ENCODE peak calls at places on chromosomes 6 and 20, in six cellular contexts. One of them, this sample, is unnamed.

GRCh38 chr20:33124261-33124660 is 43.7 kb upstream of the BPIFA2 start:
- DNase-seq in astrocyte of the spinal cord: no peak
- DNase-seq in bronchial epithelial cell: no peak
- DNase-seq in HFF-Myc: no peak
- DNase-seq in fibroblast of pulmonary artery: no peak
- DNase-seq in cardiac fibroblast: no peak
- DNase-seq in this sample: no peak

GRCh38 chr6:106525111-106525884 is 104.0 kb downstream of the RTN4IP1 start:
- DNase-seq in astrocyte of the spinal cord: no peak
- DNase-seq in bronchial epithelial cell: peak
- DNase-seq in HFF-Myc: no peak
- DNase-seq in fibroblast of pulmonary artery: no peak
- DNase-seq in cardiac fibroblast: no peak
- DNase-seq in this sample: no peak

GRCh38 chr20:57679113-57679512 is 30.7 kb downstream of the PMEPA1 start:
- DNase-seq in astrocyte of the spinal cord: no peak
- DNase-seq in bronchial epithelial cell: no peak
- DNase-seq in HFF-Myc: no peak
- DNase-seq in fibroblast of pulmonary artery: no peak
- DNase-seq in cardiac fibroblast: no peak
- DNase-seq in this sample: no peak

GRCh38 chr6:71478834-71479541 is 190.4 kb downstream of the OGFRL1 start:
- DNase-seq in astrocyte of the spinal cord: peak
- DNase-seq in bronchial epithelial cell: peak
- DNase-seq in HFF-Myc: peak
- DNase-seq in fibroblast of pulmonary artery: peak
- DNase-seq in cardiac fibroblast: peak
- DNase-seq in this sample: peak

GRCh38 chr6:165817148-165817547 is 154.1 kb upstream of the PDE10A start:
- DNase-seq in astrocyte of the spinal cord: no peak
- DNase-seq in bronchial epithelial cell: no peak
- DNase-seq in HFF-Myc: no peak
- DNase-seq in fibroblast of pulmonary artery: no peak
- DNase-seq in cardiac fibroblast: no peak
- DNase-seq in this sample: no peak

GRCh38 chr20:38243617-38244016 is 16.9 kb downstream of the KIAA1755 start:
- DNase-seq in astrocyte of the spinal cord: no peak
- DNase-seq in bronchial epithelial cell: no peak
- DNase-seq in HFF-Myc: no peak
- DNase-seq in fibroblast of pulmonary artery: no peak
- DNase-seq in cardiac fibroblast: no peak
- DNase-seq in this sample: no peak

GRCh38 chr6:52089758-52090348 is 2.4 kb upstream of the PKHD1 start:
- DNase-seq in astrocyte of the spinal cord: no peak
- DNase-seq in bronchial epithelial cell: peak
- DNase-seq in HFF-Myc: no peak
- DNase-seq in fibroblast of pulmonary artery: no peak
- DNase-seq in cardiac fibroblast: no peak
- DNase-seq in this sample: no peak

GRCh38 chr6:62150048-62150663 is 135.9 kb downstream of the KHDRBS2 start:
- DNase-seq in astrocyte of the spinal cord: peak
- DNase-seq in bronchial epithelial cell: peak
- DNase-seq in HFF-Myc: peak
- DNase-seq in fibroblast of pulmonary artery: peak
- DNase-seq in cardiac fibroblast: peak
- DNase-seq in this sample: peak

GRCh38 chr20:51650685-51651134 is 108.2 kb upstream of the NFATC2 start:
- DNase-seq in astrocyte of the spinal cord: peak
- DNase-seq in bronchial epithelial cell: peak
- DNase-seq in HFF-Myc: no peak
- DNase-seq in fibroblast of pulmonary artery: peak
- DNase-seq in cardiac fibroblast: peak
- DNase-seq in this sample: peak

DNA sequence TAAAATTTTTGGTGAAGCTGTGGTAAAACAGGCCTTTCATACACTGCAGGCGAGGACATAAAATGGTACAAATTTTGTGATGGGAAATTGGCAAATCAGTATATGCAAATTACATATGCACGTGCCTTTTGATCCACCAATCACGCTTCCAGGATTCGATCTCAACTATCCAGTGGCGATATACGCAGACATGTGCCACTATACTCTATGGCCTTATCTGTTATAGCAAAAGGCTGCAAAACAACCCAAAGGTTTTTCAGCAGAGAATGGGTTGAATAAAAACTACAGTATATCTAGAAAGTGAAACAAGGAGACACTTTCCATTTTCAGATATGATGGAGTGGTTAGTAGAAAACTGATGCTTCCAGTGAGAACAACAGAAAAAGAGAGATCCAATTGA is 41.9 kb upstream of the ERVFRD-1 start:
- DNase-seq in astrocyte of the spinal cord: no peak
- DNase-seq in bronchial epithelial cell: no peak
- DNase-seq in HFF-Myc: no peak
- DNase-seq in fibroblast of pulmonary artery: no peak
- DNase-seq in cardiac fibroblast: no peak
- DNase-seq in this sample: no peak
- H3K4me3 ChIP-seq in astrocyte of the spinal cord: no peak
- H3K4me3 ChIP-seq in bronchial epithelial cell: no peak
- H3K4me3 ChIP-seq in HFF-Myc: no peak
- H3K4me3 ChIP-seq in fibroblast of pulmonary artery: no peak
- H3K4me3 ChIP-seq in cardiac fibroblast: no peak
- H3K4me3 ChIP-seq in this sample: no peak

DNA sequence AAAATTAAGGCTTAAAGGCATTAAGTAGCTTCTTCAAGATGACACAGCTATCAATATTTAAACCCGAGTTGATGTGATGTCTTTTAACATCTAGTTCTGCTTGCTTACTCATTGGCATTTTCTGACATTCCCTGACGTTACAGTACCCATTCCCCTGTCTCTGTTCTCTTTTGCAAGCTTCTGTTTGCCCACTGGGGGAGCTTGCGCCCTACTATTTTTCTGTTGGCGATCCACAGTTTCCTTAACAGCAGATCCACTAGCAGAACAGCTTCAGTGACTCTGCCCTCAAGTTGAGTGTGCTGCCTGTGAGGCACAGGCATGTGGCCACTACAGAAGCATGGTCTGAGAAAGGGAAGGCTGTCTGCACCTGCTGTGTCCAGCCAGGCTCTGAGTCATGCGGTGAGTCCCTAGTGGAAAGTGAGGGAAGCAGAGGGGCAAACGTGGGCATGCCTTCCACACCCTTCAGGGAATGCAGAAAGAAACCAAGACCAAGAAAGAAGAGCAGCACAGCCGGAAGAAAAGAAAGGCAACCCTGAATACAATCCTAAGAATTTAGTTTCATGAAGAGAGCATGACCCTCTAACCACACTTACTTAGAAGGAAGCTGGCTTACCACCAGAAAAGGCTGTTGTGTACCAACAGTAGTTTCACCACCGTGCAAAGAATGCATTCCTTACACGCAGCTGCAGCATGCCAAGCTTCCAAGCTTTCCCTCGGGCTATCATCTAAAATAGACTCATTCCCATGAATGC is 97.7 kb upstream of the VGLL2 start:
- DNase-seq in astrocyte of the spinal cord: peak
- DNase-seq in bronchial epithelial cell: peak
- DNase-seq in HFF-Myc: no peak
- DNase-seq in fibroblast of pulmonary artery: no peak
- DNase-seq in cardiac fibroblast: no peak
- DNase-seq in this sample: no peak
- TF ChIP-seq CTCF in astrocyte of the spinal cord: no peak
- TF ChIP-seq CTCF in bronchial epithelial cell: peak
- TF ChIP-seq CTCF in HFF-Myc: no peak
- TF ChIP-seq CTCF in fibroblast of pulmonary artery: no peak
- TF ChIP-seq CTCF in cardiac fibroblast: no peak
- TF ChIP-seq CTCF in this sample: no peak

GRCh38 chr6:56514395-56514794 is 128.3 kb downstream of the DST start:
- DNase-seq in astrocyte of the spinal cord: no peak
- DNase-seq in bronchial epithelial cell: no peak
- DNase-seq in HFF-Myc: no peak
- DNase-seq in fibroblast of pulmonary artery: no peak
- DNase-seq in cardiac fibroblast: no peak
- DNase-seq in this sample: no peak

GRCh38 chr6:56509031-56509430 is 133.7 kb downstream of the DST start:
- DNase-seq in astrocyte of the spinal cord: peak
- DNase-seq in bronchial epithelial cell: no peak
- DNase-seq in HFF-Myc: no peak
- DNase-seq in fibroblast of pulmonary artery: no peak
- DNase-seq in cardiac fibroblast: no peak
- DNase-seq in this sample: no peak

GRCh38 chr6:56511591-56511990 is 131.1 kb downstream of the DST start:
- DNase-seq in astrocyte of the spinal cord: no peak
- DNase-seq in bronchial epithelial cell: no peak
- DNase-seq in HFF-Myc: no peak
- DNase-seq in fibroblast of pulmonary artery: no peak
- DNase-seq in cardiac fibroblast: no peak
- DNase-seq in this sample: no peak

GRCh38 chr6:56513631-56514030 is 129.1 kb downstream of the DST start:
- DNase-seq in astrocyte of the spinal cord: no peak
- DNase-seq in bronchial epithelial cell: peak
- DNase-seq in HFF-Myc: no peak
- DNase-seq in fibroblast of pulmonary artery: no peak
- DNase-seq in cardiac fibroblast: peak
- DNase-seq in this sample: no peak

DNA sequence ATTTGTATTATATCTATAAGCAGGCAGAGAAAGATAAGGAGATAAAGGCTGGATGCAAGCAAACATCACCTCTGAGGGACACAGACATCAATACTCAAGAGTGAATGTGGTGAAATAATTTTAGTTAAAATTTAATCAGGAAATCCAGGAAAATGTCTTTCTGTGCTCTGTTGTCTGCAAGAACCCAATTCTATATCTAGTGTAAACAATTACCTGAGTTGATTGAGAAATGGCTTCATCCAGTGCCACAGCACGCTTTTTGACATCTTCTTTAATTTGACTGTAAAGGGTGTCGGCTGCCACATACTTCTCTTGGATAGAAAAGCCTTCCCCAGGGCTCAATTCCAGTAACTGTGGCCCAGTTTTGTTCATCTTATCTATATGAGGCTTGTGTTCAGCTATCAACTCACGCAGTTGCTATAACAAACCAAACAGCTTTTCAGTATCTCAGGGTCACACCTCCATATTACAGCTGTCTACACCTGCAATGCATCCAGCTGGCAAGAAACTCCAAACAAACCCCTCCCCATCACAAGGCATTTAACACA is 131.6 kb downstream of the DST start:
- DNase-seq in astrocyte of the spinal cord: no peak
- DNase-seq in bronchial epithelial cell: no peak
- DNase-seq in HFF-Myc: no peak
- DNase-seq in fibroblast of pulmonary artery: peak
- DNase-seq in cardiac fibroblast: no peak
- DNase-seq in this sample: peak
- H3K4me3 ChIP-seq in astrocyte of the spinal cord: no peak
- H3K4me3 ChIP-seq in bronchial epithelial cell: no peak
- H3K4me3 ChIP-seq in HFF-Myc: no peak
- H3K4me3 ChIP-seq in fibroblast of pulmonary artery: no peak
- H3K4me3 ChIP-seq in cardiac fibroblast: no peak
- H3K4me3 ChIP-seq in this sample: no peak

DNA sequence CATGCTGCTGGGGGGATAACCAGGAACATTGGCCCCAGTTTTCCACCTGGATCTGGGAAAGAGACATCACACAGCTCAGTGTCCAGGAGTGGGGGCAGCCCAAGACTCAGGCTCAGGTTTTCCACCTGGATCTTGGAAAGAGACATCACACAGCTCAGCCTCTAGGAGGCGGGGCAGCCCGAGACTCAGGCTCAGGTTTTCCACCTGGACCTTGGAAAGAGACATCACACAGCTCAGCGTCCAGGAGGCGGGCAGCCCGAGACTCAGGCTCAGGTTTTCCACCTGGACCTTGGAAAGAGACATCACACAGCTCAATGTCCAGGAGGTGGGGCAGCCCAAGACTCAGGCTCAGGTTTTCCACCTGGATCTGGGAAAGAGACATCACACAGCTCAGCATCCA is 361.6 kb downstream of the THBS2 start:
- DNase-seq in astrocyte of the spinal cord: no peak
- DNase-seq in bronchial epithelial cell: no peak
- DNase-seq in HFF-Myc: no peak
- DNase-seq in fibroblast of pulmonary artery: no peak
- DNase-seq in cardiac fibroblast: no peak
- DNase-seq in this sample: no peak
- TF ChIP-seq CTCF in astrocyte of the spinal cord: no peak
- TF ChIP-seq CTCF in bronchial epithelial cell: no peak
- TF ChIP-seq CTCF in HFF-Myc: no peak
- TF ChIP-seq CTCF in fibroblast of pulmonary artery: no peak
- TF ChIP-seq CTCF in cardiac fibroblast: no peak
- TF ChIP-seq CTCF in this sample: no peak

DNA sequence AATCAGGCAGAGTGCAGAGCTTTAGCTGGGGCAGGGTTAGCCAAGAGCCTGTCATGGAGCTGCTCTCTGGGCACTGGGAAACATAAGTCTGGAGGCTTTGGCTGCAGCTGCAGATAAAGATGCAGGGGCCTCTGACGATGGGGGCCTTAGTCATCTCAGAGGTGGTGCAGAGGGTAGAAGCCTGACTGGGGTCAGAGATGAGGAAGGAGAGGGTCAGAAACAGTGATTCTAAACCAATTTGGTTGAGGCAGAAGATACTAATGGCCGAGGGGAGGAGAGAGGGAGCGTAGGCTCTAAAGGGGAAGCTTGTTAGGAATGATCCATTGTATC is 33.7 kb downstream of the PLEKHG1 start:
- DNase-seq in astrocyte of the spinal cord: no peak
- DNase-seq in bronchial epithelial cell: no peak
- DNase-seq in HFF-Myc: no peak
- DNase-seq in fibroblast of pulmonary artery: no peak
- DNase-seq in cardiac fibroblast: no peak
- DNase-seq in this sample: peak
- H3K4me3 ChIP-seq in astrocyte of the spinal cord: no peak
- H3K4me3 ChIP-seq in bronchial epithelial cell: no peak
- H3K4me3 ChIP-seq in HFF-Myc: no peak
- H3K4me3 ChIP-seq in fibroblast of pulmonary artery: no peak
- H3K4me3 ChIP-seq in cardiac fibroblast: no peak
- H3K4me3 ChIP-seq in this sample: no peak

GRCh38 chr6:118080547-118080946 is 173.5 kb downstream of the SLC35F1 start:
- DNase-seq in astrocyte of the spinal cord: no peak
- DNase-seq in bronchial epithelial cell: no peak
- DNase-seq in HFF-Myc: no peak
- DNase-seq in fibroblast of pulmonary artery: no peak
- DNase-seq in cardiac fibroblast: no peak
- DNase-seq in this sample: no peak
- TF ChIP-seq CTCF in astrocyte of the spinal cord: peak
- TF ChIP-seq CTCF in bronchial epithelial cell: no peak
- TF ChIP-seq CTCF in HFF-Myc: no peak
- TF ChIP-seq CTCF in fibroblast of pulmonary artery: no peak
- TF ChIP-seq CTCF in cardiac fibroblast: no peak
- TF ChIP-seq CTCF in this sample: no peak

GRCh38 chr6:27143474-27144026 is 104.0 kb upstream of the PRSS16 start:
- DNase-seq in astrocyte of the spinal cord: no peak
- DNase-seq in bronchial epithelial cell: no peak
- DNase-seq in HFF-Myc: no peak
- DNase-seq in fibroblast of pulmonary artery: no peak
- DNase-seq in cardiac fibroblast: no peak
- DNase-seq in this sample: no peak
- H3K4me3 ChIP-seq in astrocyte of the spinal cord: no peak
- H3K4me3 ChIP-seq in bronchial epithelial cell: no peak
- H3K4me3 ChIP-seq in HFF-Myc: peak
- H3K4me3 ChIP-seq in fibroblast of pulmonary artery: no peak
- H3K4me3 ChIP-seq in cardiac fibroblast: no peak
- H3K4me3 ChIP-seq in this sample: no peak

DNA sequence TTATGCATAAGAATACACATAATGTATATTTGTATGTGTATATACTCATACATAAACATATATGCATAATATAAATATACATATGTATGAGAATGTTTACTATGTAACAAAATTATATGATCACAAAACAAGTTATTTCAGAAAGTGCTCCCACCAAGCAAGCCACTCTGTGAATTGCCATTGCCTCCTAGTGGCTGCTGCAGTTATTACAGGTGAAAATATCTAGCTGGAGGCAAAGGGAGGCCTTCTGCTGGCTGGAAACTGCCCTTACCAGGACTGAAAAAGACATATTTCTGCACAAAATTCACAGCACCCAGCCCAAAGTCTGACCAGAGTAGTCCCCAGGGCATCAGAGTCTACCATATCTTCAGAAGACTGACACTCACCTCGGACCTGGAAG is 14.4 kb upstream of the ADAM33 start:
- DNase-seq in astrocyte of the spinal cord: no peak
- DNase-seq in bronchial epithelial cell: no peak
- DNase-seq in HFF-Myc: no peak
- DNase-seq in fibroblast of pulmonary artery: no peak
- DNase-seq in cardiac fibroblast: peak
- DNase-seq in this sample: no peak
- TF ChIP-seq CTCF in astrocyte of the spinal cord: peak
- TF ChIP-seq CTCF in bronchial epithelial cell: peak
- TF ChIP-seq CTCF in HFF-Myc: peak
- TF ChIP-seq CTCF in fibroblast of pulmonary artery: peak
- TF ChIP-seq CTCF in cardiac fibroblast: peak
- TF ChIP-seq CTCF in this sample: peak